ENCODE peak calls at places on chromosomes 12 and 14, in nine cellular contexts. T is stimulated activated CD8-positive, alpha-beta memory T cell treated with anti-CD3 and anti-CD28 coated beads, Interleukin-15, amount 100 ng/mL, for 1 hour; L is H1; B is iris pigment epithelial cell; O is prostate gland; H is smooth muscle cell of the brain vasculature; Y is GM12865; S is T-helper 1 cell; A is activated naive CD4-positive, alpha-beta T cell treated with anti-CD3 and anti-CD28 coated beads, Interleukin-2, amount 50 U/mL, for 16 hours. Q is an unnamed sample.
A peak's percentile ranks its signal among the peaks of the same experiment; 100 is the strongest.

GRCh38 chr14:74535756-74536325 is 42.3 kb downstream of the ISCA2 start:
- DNase-seq in T (no peak), L (no peak), B (no peak), O (no peak), H (no peak), Y (no peak), S (no peak), A (no peak), Q (no peak)

GRCh38 chr14:73312697-73313096 is 75.4 kb downstream of the PAPLN start:
- DNase-seq in T (no peak), L (no peak), B (no peak), O (no peak), H (no peak), Y (no peak), S (no peak), A (no peak), Q (no peak)

GRCh38 chr12:47903151-47903611 is 1.6 kb downstream of the VDR start:
- DNase-seq in T (no peak), L (no peak), B (peak; percentile 58), O (peak; percentile 13), H (no peak), Y (peak; percentile 63), S (no peak), A (no peak), Q (no peak)

GRCh38 chr12:753401-754237 is 1.2 kb downstream of the WNK1 start:
- DNase-seq in T (no peak), L (peak; percentile 58), B (peak; percentile 39), O (peak; percentile 13), H (no peak), Y (peak; percentile 61), S (peak; percentile 28), A (peak; percentile 58), Q (peak; percentile 59)

GRCh38 chr14:54772451-54772881 is 130.2 kb downstream of the GCH1 start:
- DNase-seq in T (no peak), L (no peak), B (peak; percentile 65), O (no peak), H (no peak), Y (no peak), S (no peak), A (no peak), Q (no peak)

GRCh38 chr12:46186088-46186487 is 82.8 kb downstream of the SLC38A1 start:
- DNase-seq in T (no peak), L (no peak), B (no peak), O (no peak), H (no peak), Y (no peak), S (no peak), A (no peak), Q (no peak)

GRCh38 chr14:101821528-101821927 is 60.0 kb downstream of the PPP2R5C start:
- DNase-seq in T (peak; percentile 30), L (no peak), B (no peak), O (no peak), H (no peak), Y (no peak), S (peak; percentile 61), A (peak; percentile 50), Q (no peak)

GRCh38 chr14:102371361-102371760 is 8.6 kb downstream of the TECPR2 start:
- DNase-seq in T (no peak), L (no peak), B (no peak), O (no peak), H (no peak), Y (no peak), S (no peak), A (no peak), Q (no peak)

GRCh38 chr12:79895041-79895440 is 39.9 kb downstream of the PPP1R12A start:
- DNase-seq in T (no peak), L (no peak), B (no peak), O (no peak), H (no peak), Y (no peak), S (no peak), A (no peak), Q (no peak)

GRCh38 chr12:112916270-112916669 is 9.5 kb downstream of the OAS1 start:
- DNase-seq in T (no peak), L (no peak), B (peak; percentile 50), O (peak; percentile 90), H (no peak), Y (no peak), S (no peak), A (no peak), Q (no peak)

GRCh38 chr14:54689928-54690327 is 123.0 kb downstream of the SAMD4A start:
- DNase-seq in T (no peak), L (no peak), B (no peak), O (no peak), H (no peak), Y (no peak), S (no peak), A (no peak), Q (no peak)

GRCh38 chr14:69611264-69612013 is at the start of gene SUSD6:
- DNase-seq in T (peak; percentile 70), L (peak; percentile 77), B (peak; percentile 85), O (peak; percentile 91), H (no peak), Y (peak; percentile 95), S (peak; percentile 82), A (peak; percentile 92), Q (peak; percentile 95)

GRCh38 chr12:89058393-89058792 is 293.9 kb downstream of the DUSP6 start:
- DNase-seq in T (no peak), L (no peak), B (no peak), O (no peak), H (no peak), Y (no peak), S (no peak), A (no peak), Q (no peak)

Q was measured in NCI-H82.